ENCODE peak calls at places on chromosomes 11 and 22, in eight cellular contexts. J, X, Y, Q, A, O, Z and T are unnamed samples. For H3K27me3, the result is how much of the 10 kb centered on the place peaks cover.

GRCh38 chr11:3879216-3879966 is 23.9 kb downstream of the STIM1 start:
- DNase-seq in J (no peak), X (peak), Y (no peak), Q (no peak), A (no peak), O (no peak), Z (no peak), T (no peak)

GRCh38 chr11:23564370-23564769 is 704.1 kb upstream of the CCDC179 start:
- DNase-seq in J (no peak), X (no peak), Y (no peak), Q (no peak), A (no peak), O (no peak), Z (peak), T (no peak)

GRCh38 chr11:116287866-116288265 is 484.9 kb downstream of the BUD13 start:
- DNase-seq in J (no peak), X (no peak), Y (no peak), Q (no peak), A (no peak), O (no peak), Z (peak), T (no peak)

GRCh38 chr11:133064152-133064877 is 468.0 kb downstream of the OPCML start:
- DNase-seq in J (no peak), X (no peak), Y (peak), Q (peak), A (no peak), O (peak), Z (no peak), T (peak)

GRCh38 chr11:122391049-122391448 is 264.5 kb upstream of the UBASH3B start:
- DNase-seq in J (no peak), X (no peak), Y (no peak), Q (no peak), A (no peak), O (no peak), Z (no peak), T (no peak)

GRCh38 chr11:2169001-2169370 is 2.6 kb downstream of the TH start:
- DNase-seq in J (no peak), X (no peak), Y (no peak), Q (no peak), A (no peak), O (no peak), Z (no peak), T (no peak)

GRCh38 chr11:1229471-1230120 is 6.7 kb downstream of the MUC5B start:
- DNase-seq in J (no peak), X (no peak), Y (no peak), Q (peak), A (no peak), O (peak), Z (no peak), T (peak)

GRCh38 chr22:29108137-29108536 is 35.3 kb downstream of the KREMEN1 start:
- DNase-seq in J (no peak), X (no peak), Y (no peak), Q (no peak), A (no peak), O (no peak), Z (peak), T (no peak)

GRCh38 chr22:35589071-35589735 is 27.9 kb downstream of the MB start:
- DNase-seq in J (no peak), X (no peak), Y (no peak), Q (no peak), A (no peak), O (no peak), Z (peak), T (peak)

GRCh38 chr11:35836185-35836584 is 107.7 kb upstream of the LDLRAD3 start:
- DNase-seq in J (no peak), X (no peak), Y (no peak), Q (no peak), A (no peak), O (no peak), Z (no peak), T (no peak)

GRCh38 chr11:3159296-3160190 is 5.6 kb downstream of the OSBPL5 start:
- DNase-seq in J (no peak), X (no peak), Y (peak), Q (peak), A (no peak), O (peak), Z (no peak), T (peak)

GRCh38 chr11:692824-693414 is 2.1 kb downstream of the DEAF1 start:
- DNase-seq in J (no peak), X (peak), Y (no peak), Q (no peak), A (peak), O (peak), Z (peak), T (no peak)

GRCh38 chr11:104402812-104403521 is 239.0 kb upstream of the PDGFD start:
- DNase-seq in J (no peak), X (no peak), Y (no peak), Q (no peak), A (no peak), O (no peak), Z (no peak), T (no peak)

GRCh38 chr22:46220921-46221320 is 29.2 kb downstream of the CDPF1 start:
- DNase-seq in J (no peak), X (no peak), Y (no peak), Q (no peak), A (no peak), O (no peak), Z (no peak), T (no peak)

DNA sequence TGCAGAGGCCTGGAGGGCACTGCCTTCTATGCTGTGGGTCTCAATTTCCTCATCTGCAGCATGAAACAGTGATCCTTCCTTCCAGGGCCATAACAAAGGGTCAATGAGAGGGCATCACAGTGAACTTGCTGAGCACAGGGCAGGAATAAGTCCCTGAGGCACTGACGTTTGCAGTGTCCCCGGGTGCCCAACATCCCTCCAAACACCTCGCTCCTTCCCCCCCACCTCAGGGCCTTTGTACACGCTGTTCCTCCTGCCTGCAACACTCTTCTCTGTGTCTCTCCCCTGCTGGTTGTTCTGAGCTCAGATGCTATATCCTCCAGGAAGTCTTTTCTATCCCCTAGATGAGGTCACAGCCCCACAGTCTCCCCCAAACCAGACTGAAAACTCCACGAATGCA is 59.7 kb upstream of the TCF20 start:
- DNase-seq in J (no peak), X (no peak), Y (no peak), Q (no peak), A (no peak), O (no peak), Z (no peak), T (no peak)
- H3K27me3 ChIP-seq in J (under half), X (under half), Y (under half), Q (under half), A (under half), O (under half), Z (under half), T (under half)

DNA sequence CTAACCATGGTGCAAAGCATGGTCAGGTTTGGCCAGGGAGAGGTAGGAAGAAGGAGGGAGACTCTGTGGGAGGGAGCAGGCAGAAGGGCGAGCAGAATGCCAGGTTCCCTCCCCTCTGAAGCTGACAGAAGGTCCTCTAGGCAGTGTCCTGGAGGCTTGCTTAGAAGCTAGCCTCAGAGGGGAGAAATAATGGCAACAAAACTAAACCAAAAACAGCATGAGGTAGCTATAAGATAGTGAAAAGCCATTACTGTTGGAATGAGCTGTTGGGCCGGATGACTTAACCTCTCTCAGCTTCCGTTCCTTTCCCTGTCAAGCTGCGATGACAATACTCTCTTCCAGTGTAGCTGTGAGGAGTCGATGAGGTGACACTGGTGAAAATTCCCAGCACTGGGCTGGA is 36.6 kb downstream of the RASSF10 start:
- DNase-seq in J (no peak), X (no peak), Y (no peak), Q (no peak), A (no peak), O (no peak), Z (no peak), T (no peak)
- H3K27me3 ChIP-seq in J (under half), X (under half), Y (under half), Q (under half), A (under half), O (under half), Z (under half), T (under half)

DNA sequence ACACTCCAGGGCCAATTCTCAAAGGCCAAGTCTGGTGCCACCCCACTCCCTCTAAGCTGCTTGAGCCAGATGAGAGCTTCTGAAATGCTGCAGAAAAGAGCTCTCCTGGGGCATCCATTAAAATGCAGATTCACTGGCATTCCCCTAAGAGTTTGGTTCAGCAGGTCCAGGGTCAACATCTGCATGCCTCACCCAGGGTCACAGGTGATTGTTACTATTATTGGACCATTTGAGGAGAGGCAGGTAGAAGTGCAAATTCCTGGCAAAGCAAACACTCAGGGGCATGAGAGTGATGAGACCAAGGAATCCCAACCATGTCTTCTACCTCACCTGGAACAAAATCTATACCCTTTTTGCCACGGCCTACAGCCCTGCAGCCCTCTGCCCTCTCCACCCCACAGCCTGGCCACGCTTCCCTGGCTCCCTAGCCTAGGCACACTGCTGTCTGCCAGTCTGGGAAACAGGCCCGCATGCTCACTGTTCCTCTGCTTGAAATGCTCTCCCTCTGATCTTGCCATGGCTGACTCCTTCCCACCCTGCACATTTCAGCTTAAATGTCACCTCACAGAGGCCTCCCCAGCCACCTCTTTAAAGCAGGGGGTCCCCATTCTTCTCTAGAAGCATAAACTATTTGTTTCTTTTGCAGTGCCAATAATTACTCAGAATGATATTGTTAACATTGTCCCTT is 4.4 kb upstream of the P2RX6 start:
- DNase-seq in J (no peak), X (no peak), Y (no peak), Q (no peak), A (no peak), O (no peak), Z (no peak), T (no peak)
- H3K27me3 ChIP-seq in J (under half), X (under half), Y (under half), Q (under half), A (under half), O (under half), Z (under half), T (under half)

GRCh38 chr11:43582024-43582836 is 98.3 kb upstream of the HSD17B12 start:
- DNase-seq in J (no peak), X (no peak), Y (no peak), Q (no peak), A (no peak), O (no peak), Z (no peak), T (no peak)
- H3K27me3 ChIP-seq in J (under half), X (under half), Y (under half), Q (half or more), A (half or more), O (half or more), Z (half or more), T (half or more)

GRCh38 chr11:72588656-72589410 is 85.4 kb downstream of the PDE2A start:
- DNase-seq in J (no peak), X (no peak), Y (no peak), Q (no peak), A (no peak), O (no peak), Z (no peak), T (no peak)

GRCh38 chr11:72589802-72590761 is 84.1 kb downstream of the PDE2A start:
- DNase-seq in J (peak), X (peak), Y (peak), Q (no peak), A (peak), O (peak), Z (peak), T (peak)

GRCh38 chr11:72592698-72593097 is 81.5 kb downstream of the PDE2A start:
- DNase-seq in J (no peak), X (no peak), Y (no peak), Q (no peak), A (no peak), O (no peak), Z (no peak), T (no peak)

GRCh38 chr11:72591785-72592490 is 82.3 kb downstream of the PDE2A start:
- DNase-seq in J (peak), X (peak), Y (no peak), Q (no peak), A (peak), O (no peak), Z (no peak), T (no peak)

GRCh38 chr11:72591023-72591422 is 83.2 kb downstream of the PDE2A start:
- DNase-seq in J (no peak), X (no peak), Y (no peak), Q (no peak), A (no peak), O (no peak), Z (no peak), T (no peak)
- H3K27me3 ChIP-seq in J (under half), X (under half), Y (under half), Q (under half), A (under half), O (under half), Z (under half), T (under half)

DNA sequence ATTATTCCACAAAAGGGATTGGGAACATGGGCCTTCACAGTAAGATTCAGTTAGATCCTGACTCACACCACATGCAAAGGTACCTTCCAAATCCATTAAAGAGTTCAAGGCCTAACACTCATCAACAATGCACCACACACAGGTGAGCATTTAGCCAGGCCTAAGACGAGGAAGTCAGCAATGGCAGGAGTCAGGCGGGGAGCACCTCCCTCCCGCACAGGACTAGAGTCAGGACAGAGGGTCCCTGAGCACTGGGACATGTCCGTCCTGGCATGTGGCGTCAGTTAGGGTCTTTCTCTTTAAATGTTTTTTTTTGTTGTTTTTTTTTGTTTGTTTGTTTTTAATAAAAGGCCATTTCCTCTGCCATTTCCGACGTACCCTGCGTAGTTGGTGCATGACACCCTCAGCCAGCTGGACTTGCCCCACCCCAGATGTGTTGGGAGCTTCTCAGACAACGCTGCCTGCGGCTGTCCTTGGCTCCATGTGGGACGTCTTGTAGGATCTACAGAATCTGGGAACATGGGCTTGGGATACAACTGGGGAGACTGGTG is 1458.6 kb downstream of the BRD1 start:
- DNase-seq in J (no peak), X (no peak), Y (no peak), Q (no peak), A (no peak), O (no peak), Z (no peak), T (no peak)
- H3K27me3 ChIP-seq in J (under half), X (under half), Y (under half), Q (under half), A (under half), O (under half), Z (under half), T (under half)

DNA sequence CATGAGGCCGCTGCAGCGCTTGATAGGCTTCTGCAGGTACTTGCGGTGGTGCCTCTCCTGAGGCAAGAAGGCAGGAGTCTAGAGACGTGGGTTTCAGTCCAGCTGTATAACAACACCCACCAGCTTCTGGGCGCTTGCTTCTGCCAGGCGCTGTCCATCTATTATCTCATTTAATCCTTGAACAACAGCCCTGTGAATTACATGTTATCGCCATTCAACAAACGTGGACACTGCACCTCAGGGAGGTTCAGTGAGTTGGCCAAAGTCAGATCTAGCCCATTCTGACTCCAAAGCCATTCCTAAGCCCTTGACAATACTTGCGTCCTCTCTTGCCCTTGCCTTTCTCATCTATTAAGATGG is 436 bp upstream of the FAM181B start:
- DNase-seq in J (no peak), X (no peak), Y (no peak), Q (no peak), A (no peak), O (no peak), Z (no peak), T (no peak)
- H3K27me3 ChIP-seq in J (under half), X (under half), Y (under half), Q (half or more), A (under half), O (under half), Z (under half), T (half or more)

GRCh38 chr11:117442049-117442868 is 114.6 kb downstream of the CEP164 start:
- DNase-seq in J (no peak), X (no peak), Y (no peak), Q (no peak), A (no peak), O (no peak), Z (no peak), T (no peak)

GRCh38 chr11:117444256-117445096 is 116.8 kb downstream of the CEP164 start:
- DNase-seq in J (no peak), X (no peak), Y (no peak), Q (no peak), A (no peak), O (peak), Z (no peak), T (no peak)

GRCh38 chr11:117442869-117443239 is 115.2 kb downstream of the CEP164 start:
- DNase-seq in J (no peak), X (no peak), Y (no peak), Q (no peak), A (no peak), O (peak), Z (no peak), T (no peak)

GRCh38 chr11:117445097-117445658 is 117.5 kb downstream of the CEP164 start:
- DNase-seq in J (no peak), X (no peak), Y (no peak), Q (no peak), A (no peak), O (peak), Z (no peak), T (no peak)

DNA sequence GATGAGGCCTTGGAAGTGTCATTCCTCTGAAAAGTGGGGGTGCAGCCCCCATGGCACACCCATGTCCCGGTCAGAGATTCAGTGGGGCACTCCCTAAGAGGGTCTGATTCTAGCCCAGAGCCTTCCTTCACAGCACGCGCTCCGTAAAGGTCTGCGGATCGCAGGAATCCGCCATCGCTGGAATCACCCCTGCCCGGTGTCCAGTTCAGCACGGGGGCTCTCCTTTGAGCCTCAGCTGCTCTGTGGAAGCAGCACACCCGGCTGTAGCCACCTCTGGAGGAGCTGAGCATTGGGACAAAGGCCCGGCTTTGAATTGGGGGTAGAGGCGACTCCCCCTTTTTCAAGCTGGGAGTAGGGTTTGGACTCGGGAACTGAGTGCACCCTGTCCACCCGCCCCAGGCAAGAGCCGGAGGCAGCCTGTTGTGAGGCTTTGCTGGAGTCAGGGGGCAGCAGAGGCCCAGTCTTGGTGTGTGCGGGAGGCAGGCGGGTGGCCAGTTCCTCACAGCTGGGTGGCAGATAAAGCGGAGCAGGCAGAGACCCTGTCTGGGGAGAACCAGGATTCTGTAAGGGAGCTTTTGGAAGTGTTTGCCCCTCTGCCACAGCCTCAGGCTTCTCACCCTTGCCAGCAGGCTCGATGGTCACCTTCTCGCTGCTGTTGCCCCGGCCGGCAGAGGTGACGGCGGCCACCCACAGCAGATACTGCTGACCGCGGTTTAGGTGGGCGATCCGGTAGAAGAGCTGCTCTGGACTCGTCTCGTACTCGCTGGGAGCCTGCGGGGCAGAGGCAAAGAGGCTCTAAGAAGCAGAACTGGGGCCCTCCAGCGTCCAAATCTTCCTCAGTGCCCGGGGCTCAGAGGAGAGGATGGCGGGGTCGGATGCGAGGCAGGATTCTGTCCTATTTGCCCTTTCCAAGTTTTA is 115.9 kb downstream of the CEP164 start:
- DNase-seq in J (no peak), X (no peak), Y (peak), Q (no peak), A (no peak), O (peak), Z (no peak), T (peak)
- H3K27me3 ChIP-seq in J (under half), X (under half), Y (under half), Q (under half), A (under half), O (under half), Z (under half), T (under half)

GRCh38 chr22:22547226-22547625 is 11.8 kb downstream of the PRAME start:
- DNase-seq in J (no peak), X (no peak), Y (no peak), Q (no peak), A (no peak), O (no peak), Z (no peak), T (no peak)
- H3K27me3 ChIP-seq in J (under half), X (under half), Y (under half), Q (under half), A (under half), O (under half), Z (under half), T (under half)